ENCODE peak calls at places on chromosomes 4 and X, in ten cellular contexts. A is activated B cell treated with CpG ODN at 0.5 μM for 24 hours; F is HCT116; M is foreskin fibroblast; Z is CD8-positive, alpha-beta T cell; U is ovary; T is lower leg skin; E is astrocyte of the spinal cord; L is mesothelial cell of epicardium; Q is A549. S is an unnamed sample.

GRCh38 chr4:48346594-48346993 is 5.3 kb downstream of the SLAIN2 start:
- DNase-seq in Q (no peak), L (no peak), U (no peak), E (peak), Z (no peak), F (no peak), A (no peak), T (no peak), M (no peak), S (no peak)

GRCh38 chrX:153913701-153914100 is 9.2 kb downstream of the AVPR2 start:
- DNase-seq in L (no peak), T (no peak), E (no peak), U (no peak), M (no peak), Q (no peak), A (no peak), F (no peak), Z (no peak), S (no peak)

GRCh38 chrX:114774691-114775090 is 190.8 kb downstream of the HTR2C start:
- DNase-seq in M (no peak), F (no peak), E (no peak), Z (no peak), L (no peak), Q (no peak), T (no peak), U (no peak), A (no peak), S (no peak)

GRCh38 chr4:71415491-71415890 is 76.7 kb downstream of the SLC4A4 start:
- DNase-seq in F (no peak), U (no peak), M (no peak), Z (no peak), E (no peak), A (no peak), Q (no peak), L (no peak), T (no peak), S (no peak)

GRCh38 chr4:114883641-114884040 is 229.8 kb downstream of the NDST4 start:
- DNase-seq in Q (no peak), L (no peak), A (no peak), M (no peak), U (no peak), Z (no peak), T (no peak), F (no peak), E (no peak), S (no peak)

GRCh38 chr4:23369331-23369730 is 520.5 kb downstream of the PPARGC1A start:
- DNase-seq in A (no peak), F (no peak), T (no peak), E (no peak), M (no peak), U (no peak), Z (no peak), Q (no peak), L (no peak), S (no peak)

GRCh38 chr4:41141910-41142309 is 72.4 kb downstream of the APBB2 start:
- DNase-seq in F (no peak), E (peak), Z (no peak), A (no peak), T (no peak), Q (peak), M (peak), U (no peak), L (no peak), S (no peak)

GRCh38 chr4:77187231-77187630 is 30.2 kb downstream of the CCNG2 start:
- DNase-seq in A (no peak), E (no peak), M (no peak), Q (no peak), F (no peak), Z (no peak), L (no peak), T (no peak), U (no peak), S (no peak)

GRCh38 chrX:9942086-9942485 is 25.1 kb upstream of the CLDN34 start:
- DNase-seq in F (no peak), Q (no peak), U (no peak), M (no peak), T (no peak), L (no peak), E (no peak), A (peak), Z (peak), S (no peak)

GRCh38 chr4:140866492-140867005 is 110.4 kb upstream of the TBC1D9 start:
- DNase-seq in E (no peak), Q (no peak), A (no peak), F (no peak), Z (no peak), U (no peak), T (no peak), L (no peak), M (no peak), S (no peak)

GRCh38 chr4:73259552-73260140 is 1.0 kb upstream of the ANKRD17 start:
- DNase-seq in M (no peak), L (no peak), T (no peak), U (no peak), A (no peak), Z (no peak), F (no peak), Q (no peak), E (no peak), S (no peak)

GRCh38 chr4:73257242-73257994 is 1.2 kb downstream of the ANKRD17 start:
- DNase-seq in A (no peak), M (peak), F (peak), U (peak), L (peak), E (peak), T (peak), Z (peak), Q (peak), S (peak)

GRCh38 chr4:73258668-73259551 is at the start of gene ANKRD17:
- DNase-seq in U (peak), A (peak), F (peak), Q (peak), L (peak), M (peak), E (peak), T (peak), Z (peak), S (peak)

GRCh38 chr4:73257995-73258667 is 467 bp downstream of the ANKRD17 start:
- DNase-seq in A (no peak), L (peak), Z (no peak), M (peak), T (no peak), F (no peak), U (peak), E (peak), Q (peak), S (no peak)
- TF ChIP-seq CTCF in A (no peak), L (no peak), Z (peak), M (no peak), T (no peak), F (no peak), U (no peak), E (peak), Q (no peak), S (no peak)

DNA sequence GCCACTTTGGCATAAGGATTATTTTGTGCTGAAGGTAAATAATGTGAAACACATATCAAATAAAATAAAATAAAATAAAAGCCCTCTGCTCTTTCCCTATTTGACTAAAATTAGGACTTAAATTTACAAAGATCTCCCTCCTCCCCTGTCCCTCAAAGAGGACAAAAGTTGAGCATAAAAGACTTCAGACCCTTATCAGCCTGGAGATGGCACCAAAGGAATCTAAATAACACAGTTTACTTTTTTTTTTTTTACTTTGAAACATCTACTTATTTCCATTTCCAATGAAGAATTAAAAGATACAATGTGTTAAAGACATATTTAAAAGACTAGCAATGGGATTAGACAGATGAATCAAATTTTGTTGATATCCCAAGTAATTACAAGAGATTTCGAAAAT is 89.7 kb downstream of the EPHA5 start:
- DNase-seq in U (no peak), L (no peak), F (no peak), T (no peak), M (no peak), E (peak), Q (peak), A (no peak), Z (no peak), S (no peak)
- TF ChIP-seq CTCF in U (no peak), L (no peak), F (no peak), T (no peak), M (no peak), E (peak), Q (no peak), A (no peak), Z (no peak), S (no peak)

GRCh38 chr4:24514808-24515207 is 69.5 kb downstream of the DHX15 start:
- DNase-seq in E (no peak), F (no peak), Z (no peak), A (no peak), L (no peak), Q (no peak), T (no peak), U (no peak), M (no peak), S (no peak)
- TF ChIP-seq CTCF in E (peak), F (no peak), Z (no peak), A (no peak), L (no peak), Q (no peak), T (no peak), U (no peak), M (no peak), S (no peak)

DNA sequence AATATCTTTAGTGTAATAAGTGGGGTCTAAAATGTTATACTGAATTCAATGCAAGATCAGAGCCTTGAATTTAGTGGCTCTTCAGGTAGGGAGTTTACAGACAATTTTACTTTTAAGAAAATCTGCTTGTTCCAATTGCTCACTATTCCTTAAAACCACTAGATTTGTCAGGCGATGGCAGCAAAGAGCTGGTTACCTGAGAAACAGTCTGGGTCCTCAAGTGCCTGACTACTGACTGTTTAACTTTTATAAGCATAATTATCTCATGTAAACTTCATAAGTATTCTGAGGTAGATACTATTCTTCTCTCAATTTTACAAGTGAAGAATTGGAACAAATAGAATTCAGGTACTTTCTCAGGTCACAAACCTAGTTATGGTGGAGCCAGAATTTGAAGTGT is 84.3 kb downstream of the RRAGB start:
- DNase-seq in A (no peak), U (no peak), T (no peak), M (no peak), Z (no peak), L (no peak), F (no peak), E (no peak), Q (no peak), S (no peak)
- TF ChIP-seq CTCF in A (no peak), U (no peak), T (no peak), M (no peak), Z (no peak), L (no peak), F (peak), E (no peak), Q (no peak), S (no peak)

GRCh38 chr4:126411047-126411446 is 1096.3 kb downstream of the FAT4 start:
- DNase-seq in L (no peak), T (no peak), Q (no peak), F (no peak), A (no peak), Z (no peak), U (no peak), M (no peak), E (no peak), S (no peak)

GRCh38 chr4:126404549-126404948 is 1089.8 kb downstream of the FAT4 start:
- DNase-seq in U (no peak), T (no peak), E (no peak), L (no peak), Z (no peak), Q (no peak), F (no peak), A (no peak), M (peak), S (no peak)

GRCh38 chr4:126405369-126405982 is 1090.7 kb downstream of the FAT4 start:
- DNase-seq in Q (peak), U (no peak), E (peak), F (no peak), A (no peak), Z (no peak), L (no peak), T (no peak), M (no peak), S (no peak)
- TF ChIP-seq CTCF in Q (no peak), U (no peak), E (peak), F (peak), A (no peak), Z (no peak), L (no peak), T (no peak), M (peak), S (peak)